ENCODE peak calls at places on chromosomes 5 and 9, in six cellular contexts. P is GM23248; V is CD4-positive, alpha-beta memory T cell; H is astrocyte of the spinal cord; Q is HAP-1; L is kidney. R is an unnamed sample.

GRCh38 chr9:132827366-132827765 is 50.7 kb downstream of the AK8 start:
- DNase-seq in H (no peak), V (no peak), L (peak), P (no peak), Q (no peak), R (no peak)

GRCh38 chr5:163760498-163760897 is 255.1 kb downstream of the MAT2B start:
- DNase-seq in L (no peak), Q (no peak), P (peak), H (peak), V (no peak), R (peak)

GRCh38 chr9:87867391-87867790 is 15.3 kb upstream of the SPATA31E1 start:
- DNase-seq in V (no peak), P (no peak), L (no peak), H (no peak), Q (no peak), R (no peak)

GRCh38 chr9:112925058-112925641 is 34.5 kb upstream of the SLC46A2 start:
- DNase-seq in H (peak), V (no peak), L (no peak), P (peak), Q (peak), R (peak)

GRCh38 chr5:111720333-111720890 is 36.6 kb downstream of the NREP start:
- DNase-seq in L (no peak), P (no peak), V (no peak), Q (no peak), H (no peak), R (no peak)

GRCh38 chr5:6201626-6202025 is 176.7 kb downstream of the MED10 start:
- DNase-seq in Q (no peak), H (peak), V (no peak), P (peak), L (no peak), R (peak)

GRCh38 chr9:13001989-13002580 is 227.3 kb downstream of the LURAP1L start:
- DNase-seq in H (no peak), L (no peak), Q (no peak), P (no peak), V (no peak), R (no peak)

GRCh38 chr5:176648467-176649194 is 1.3 kb downstream of the TSPAN17 start:
- DNase-seq in H (no peak), V (peak), P (peak), L (peak), Q (no peak), R (no peak)

GRCh38 chr5:151628112-151628823 is 37.1 kb upstream of the FAT2 start:
- DNase-seq in Q (no peak), L (no peak), P (peak), H (no peak), V (no peak), R (peak)

GRCh38 chr9:93119953-93120845 is 13.9 kb downstream of the NINJ1 start:
- DNase-seq in Q (no peak), P (peak), V (peak), H (peak), L (peak), R (peak)

GRCh38 chr5:141867651-141868050 is 10.6 kb downstream of the PCDH1 start:
- DNase-seq in Q (no peak), L (peak), H (no peak), V (no peak), P (no peak), R (no peak)

GRCh38 chr5:54514841-54515432 is 2.6 kb upstream of the SNX18 start:
- DNase-seq in P (peak), Q (no peak), H (peak), V (no peak), L (no peak), R (peak)

GRCh38 chr9:88053888-88054501 is 79.7 kb upstream of the CDK20 start:
- DNase-seq in P (no peak), Q (no peak), L (no peak), H (no peak), V (no peak), R (no peak)

GRCh38 chr5:172858511-172858989 is 24.5 kb downstream of the ERGIC1 start:
- DNase-seq in Q (no peak), H (no peak), L (no peak), P (peak), V (no peak), R (no peak)

GRCh38 chr9:79741381-79741780 is 169.6 kb downstream of the TLE4 start:
- DNase-seq in H (peak), V (no peak), L (no peak), Q (no peak), P (no peak), R (peak)

GRCh38 chr5:176697929-176698520 is 50.7 kb downstream of the TSPAN17 start:
- DNase-seq in P (no peak), L (no peak), H (no peak), V (no peak), Q (no peak), R (no peak)

GRCh38 chr5:56039985-56040384 is 45.2 kb upstream of the IL6ST start:
- DNase-seq in L (no peak), H (no peak), Q (no peak), P (peak), V (no peak), R (peak)

GRCh38 chr5:123203105-123203794 is 114.2 kb downstream of the PRDM6 start:
- DNase-seq in P (peak), H (no peak), L (no peak), Q (no peak), V (no peak), R (no peak)

GRCh38 chr5:155871623-155872022 is 455.3 kb upstream of the SGCD start:
- DNase-seq in V (no peak), L (no peak), Q (no peak), P (no peak), H (no peak), R (no peak)

GRCh38 chr5:35736280-35736679 is 118.6 kb downstream of the SPEF2 start:
- DNase-seq in Q (no peak), V (no peak), P (peak), H (no peak), L (no peak), R (no peak)

GRCh38 chr5:171426266-171426665 is 6.8 kb downstream of the FGF18 start:
- DNase-seq in P (no peak), Q (no peak), V (no peak), H (no peak), L (peak), R (no peak)

GRCh38 chr9:36053971-36054370 is 17.3 kb downstream of the RECK start:
- DNase-seq in H (no peak), L (no peak), Q (no peak), V (no peak), P (peak), R (peak)

GRCh38 chr9:98846081-98846480 is 38.6 kb downstream of the GALNT12 start:
- DNase-seq in H (no peak), L (no peak), Q (no peak), V (no peak), P (no peak), R (no peak)

GRCh38 chr9:98851730-98852462 is 44.4 kb downstream of the GALNT12 start:
- DNase-seq in Q (no peak), H (no peak), V (no peak), L (no peak), P (no peak), R (no peak)

GRCh38 chr9:98846879-98847278 is 39.4 kb downstream of the GALNT12 start:
- DNase-seq in Q (no peak), P (peak), L (no peak), V (no peak), H (no peak), R (no peak)

GRCh38 chr9:98850851-98851729 is 43.6 kb downstream of the GALNT12 start:
- DNase-seq in V (no peak), L (no peak), H (no peak), Q (no peak), P (no peak), R (no peak)

DNA sequence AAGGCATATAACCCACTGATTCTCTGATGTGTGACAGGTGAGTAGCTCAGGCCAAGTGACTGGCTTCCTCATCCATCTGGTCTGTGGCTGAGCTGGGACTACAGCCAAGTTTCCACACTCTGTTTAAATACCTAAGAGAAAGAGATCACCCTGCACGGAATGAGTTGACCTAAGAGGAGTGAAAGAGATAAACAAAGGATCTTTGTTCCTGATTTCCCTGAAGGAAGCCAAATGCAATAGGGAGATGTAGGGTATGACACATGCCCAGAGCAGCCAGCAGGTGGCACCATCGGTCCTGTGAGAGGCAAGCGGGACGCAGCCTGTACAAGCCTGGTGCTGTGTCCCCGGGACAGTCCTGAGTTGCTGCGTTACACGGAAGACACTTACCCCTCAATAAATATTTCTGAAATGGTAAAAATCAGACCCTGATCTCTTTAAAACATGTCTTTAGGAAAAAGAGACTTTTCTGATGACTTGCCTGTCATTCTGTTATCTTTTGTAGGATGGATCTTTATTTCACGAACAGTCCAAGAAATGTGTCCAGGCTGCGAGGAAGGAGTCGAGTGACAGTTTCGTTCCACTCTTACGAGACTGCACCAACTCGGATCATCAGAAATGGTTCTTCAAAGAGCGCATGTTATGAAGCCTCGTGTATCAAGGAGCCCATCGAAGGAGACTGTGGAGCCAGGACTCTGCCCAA is 41.1 kb downstream of the GALNT12 start:
- DNase-seq in P (peak), L (peak), H (peak), V (peak), Q (peak), R (peak)
- H3K4me3 ChIP-seq in P (peak), L (peak), H (peak), V (no peak), Q (no peak), R (no peak)

GRCh38 chr9:4068449-4068848 is 231.4 kb downstream of the GLIS3 start:
- DNase-seq in Q (no peak), H (no peak), P (no peak), V (no peak), L (no peak), R (peak)

GRCh38 chr9:4065054-4065453 is 234.8 kb downstream of the GLIS3 start:
- DNase-seq in V (no peak), L (no peak), H (no peak), Q (no peak), P (no peak), R (no peak)

GRCh38 chr9:4068914-4069313 is 231.0 kb downstream of the GLIS3 start:
- DNase-seq in Q (peak), H (no peak), V (no peak), L (no peak), P (no peak), R (no peak)

GRCh38 chr9:4066120-4066519 is 233.7 kb downstream of the GLIS3 start:
- DNase-seq in H (no peak), V (no peak), P (no peak), Q (no peak), L (no peak), R (peak)

GRCh38 chr9:4066682-4067081 is 233.2 kb downstream of the GLIS3 start:
- DNase-seq in P (no peak), Q (no peak), H (no peak), V (no peak), L (no peak), R (no peak)
- H3K4me3 ChIP-seq in P (no peak), Q (no peak), H (no peak), V (no peak), L (peak), R (no peak)

DNA sequence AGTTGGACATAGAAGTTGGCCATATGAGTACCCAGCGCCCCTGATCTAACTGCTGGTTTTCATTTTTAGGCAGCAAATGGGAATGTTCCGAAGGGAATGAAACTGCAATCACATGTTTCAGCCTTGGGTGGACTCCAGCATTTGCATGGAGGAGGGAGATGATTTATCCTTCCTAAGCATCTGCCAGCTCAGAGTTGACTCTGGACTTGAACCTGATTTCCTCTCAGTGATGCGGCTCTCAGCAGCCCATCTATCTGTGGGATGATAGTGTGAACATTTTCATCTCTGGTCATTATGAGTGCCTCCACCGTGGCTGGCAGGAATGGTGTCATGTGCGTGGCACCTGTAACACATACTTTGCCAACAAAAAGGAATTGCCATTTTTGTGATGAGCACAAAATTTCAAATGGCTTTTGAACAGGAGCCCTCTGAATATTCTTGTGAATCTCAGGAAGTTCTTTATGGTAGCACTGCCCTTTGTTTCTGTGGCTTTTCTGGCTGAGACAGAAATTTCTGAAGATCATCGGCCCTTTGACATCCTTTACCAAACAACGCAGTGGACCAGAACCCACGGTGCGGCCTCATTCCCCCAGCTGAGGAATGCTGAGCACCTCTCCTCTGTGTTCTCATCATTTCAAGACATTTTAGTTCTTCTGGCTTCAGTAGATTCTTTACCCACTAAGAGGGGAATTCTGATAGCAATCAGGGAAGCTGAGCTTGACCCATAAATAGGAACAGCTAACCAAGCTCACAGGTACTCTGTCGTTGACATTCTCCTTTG is 28.5 kb downstream of the FUBP3 start:
- DNase-seq in H (peak), Q (no peak), L (no peak), P (peak), V (no peak), R (peak)
- H3K4me3 ChIP-seq in H (no peak), Q (no peak), L (no peak), P (no peak), V (no peak), R (no peak)

DNA sequence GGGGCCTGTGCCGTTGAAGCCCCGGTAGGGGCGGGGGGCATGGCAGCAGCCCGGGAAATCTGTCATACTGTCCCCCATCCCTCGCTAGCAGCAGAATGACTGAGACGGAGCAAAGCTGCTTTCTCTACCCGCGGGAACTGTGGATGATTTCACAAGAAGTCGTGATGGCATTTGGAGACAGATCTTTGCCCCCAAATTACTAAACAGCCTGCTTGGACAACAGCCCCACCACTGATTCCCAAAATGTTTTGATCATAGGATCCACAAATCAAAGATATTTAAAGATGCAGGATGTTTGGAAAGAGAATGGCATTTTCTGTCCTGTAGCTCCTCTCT is 216.6 kb downstream of the PDZD2 start:
- DNase-seq in V (no peak), H (no peak), P (no peak), L (no peak), Q (no peak), R (no peak)
- H3K4me3 ChIP-seq in V (no peak), H (peak), P (no peak), L (peak), Q (peak), R (peak)

DNA sequence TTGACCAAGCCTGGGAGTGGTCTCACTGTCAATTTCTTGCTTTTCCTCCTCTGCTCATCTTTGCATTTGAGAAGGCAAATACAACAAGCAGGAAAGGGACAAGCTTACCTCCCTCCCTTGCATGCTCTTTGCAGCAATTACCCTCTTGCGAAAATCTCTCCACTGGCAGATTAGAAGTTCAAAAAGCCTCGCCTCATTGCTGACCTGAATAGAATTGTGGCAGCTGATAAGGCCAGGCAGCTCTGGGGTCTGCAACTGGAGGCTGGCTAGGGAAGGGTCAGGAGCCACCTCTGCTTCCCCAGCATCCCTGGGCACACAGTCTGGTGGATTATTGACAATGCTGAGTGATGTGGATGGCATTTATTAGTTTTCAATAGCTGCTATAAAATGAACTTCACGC is 362.3 kb upstream of the KIF2A start:
- DNase-seq in V (no peak), P (no peak), L (no peak), Q (no peak), H (no peak), R (no peak)
- H3K4me3 ChIP-seq in V (no peak), P (no peak), L (no peak), Q (no peak), H (no peak), R (no peak)

GRCh38 chr9:122226142-122226757 is 2.5 kb downstream of the LHX6 start:
- DNase-seq in P (no peak), V (no peak), H (no peak), Q (no peak), L (peak), R (no peak)

GRCh38 chr9:122223435-122223834 is 5.3 kb downstream of the LHX6 start:
- DNase-seq in H (no peak), P (no peak), V (no peak), Q (no peak), L (no peak), R (no peak)

GRCh38 chr9:122226758-122227575 is 1.8 kb downstream of the LHX6 start:
- DNase-seq in H (no peak), V (no peak), P (no peak), L (peak), Q (no peak), R (no peak)

GRCh38 chr9:122227576-122227903 is 1.2 kb downstream of the LHX6 start:
- DNase-seq in H (no peak), P (no peak), L (no peak), V (no peak), Q (no peak), R (no peak)

GRCh38 chr9:122225323-122226141 is 3.2 kb downstream of the LHX6 start:
- DNase-seq in V (no peak), P (peak), L (peak), H (no peak), Q (no peak), R (no peak)
- H3K4me3 ChIP-seq in V (no peak), P (no peak), L (no peak), H (no peak), Q (no peak), R (no peak)

GRCh38 chr5:32432633-32433032 is 11.9 kb downstream of the ZFR start:
- DNase-seq in V (no peak), P (no peak), L (no peak), H (no peak), Q (no peak), R (no peak)

GRCh38 chr5:32426440-32427151 is 17.9 kb downstream of the ZFR start:
- DNase-seq in Q (no peak), P (no peak), H (no peak), V (no peak), L (no peak), R (no peak)

GRCh38 chr5:32422697-32423096 is 21.8 kb downstream of the ZFR start:
- DNase-seq in H (no peak), Q (no peak), V (no peak), L (no peak), P (no peak), R (no peak)

GRCh38 chr5:32428426-32428825 is 16.1 kb downstream of the ZFR start:
- DNase-seq in L (no peak), Q (no peak), H (no peak), P (no peak), V (no peak), R (peak)
- H3K4me3 ChIP-seq in L (no peak), Q (no peak), H (no peak), P (no peak), V (no peak), R (no peak)

DNA sequence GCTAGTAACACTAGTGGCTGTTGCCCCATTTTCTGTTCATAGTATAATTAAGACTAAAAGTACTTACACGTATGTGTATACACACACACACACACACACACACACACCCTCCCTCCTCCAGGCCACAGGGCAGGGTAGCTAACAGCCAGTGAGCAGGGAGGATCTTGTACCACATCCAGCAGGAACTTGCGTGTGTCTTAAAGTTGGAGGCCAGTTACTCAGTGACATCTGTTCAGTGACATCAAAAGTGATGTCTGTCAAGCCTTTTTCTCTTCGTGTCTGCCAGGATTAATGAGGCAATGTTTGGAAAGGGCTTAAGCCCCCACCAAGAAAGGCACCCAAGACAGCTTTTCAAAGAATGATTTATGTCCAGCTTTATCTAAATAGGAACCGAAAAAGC is 149.4 kb upstream of the KLF4 start:
- DNase-seq in P (peak), H (peak), V (no peak), L (peak), Q (peak), R (peak)
- H3K4me3 ChIP-seq in P (peak), H (no peak), V (no peak), L (peak), Q (no peak), R (peak)

DNA sequence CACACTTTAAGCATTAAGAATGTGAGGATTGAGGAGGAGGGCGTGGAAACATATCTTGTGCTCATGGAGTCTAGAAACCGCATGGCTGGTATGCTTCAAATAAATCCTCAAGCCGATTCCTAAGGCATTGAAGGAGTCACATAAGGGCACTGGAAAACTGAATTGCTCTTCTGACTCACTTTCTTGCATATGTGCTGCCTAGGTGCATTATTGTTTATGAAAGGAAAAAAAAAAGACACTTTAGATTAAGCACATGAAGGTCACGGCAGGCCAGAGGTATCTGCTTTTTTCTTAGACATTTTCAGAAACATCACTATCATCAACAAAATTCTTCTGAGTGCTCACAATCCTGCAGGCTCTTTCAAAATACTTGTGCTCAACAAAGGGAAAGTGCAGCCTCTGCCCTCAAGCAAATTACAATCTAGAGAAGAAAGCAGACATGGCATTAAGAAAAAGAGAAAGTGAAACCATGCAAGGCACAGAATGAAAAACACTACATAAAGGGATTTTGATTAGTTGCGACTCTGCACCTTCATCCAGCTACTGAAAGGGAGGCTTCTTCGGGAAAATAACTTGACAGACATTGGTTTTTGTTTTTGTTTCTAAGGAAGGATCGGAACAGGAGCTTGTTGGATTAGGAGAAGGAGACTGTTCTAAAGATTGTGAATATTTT is 2117.6 kb downstream of the MAT2B start:
- DNase-seq in H (peak), L (no peak), Q (peak), V (no peak), P (no peak), R (no peak)
- H3K4me3 ChIP-seq in H (no peak), L (no peak), Q (no peak), V (no peak), P (no peak), R (no peak)

GRCh38 chr5:119031905-119032304 is 39.0 kb upstream of the DMXL1 start:
- DNase-seq in Q (no peak), L (no peak), H (no peak), V (no peak), P (no peak), R (no peak)
- H3K4me3 ChIP-seq in Q (no peak), L (no peak), H (no peak), V (no peak), P (no peak), R (no peak)